ENCODE peak calls at places on chromosomes 6 and 20, in six cellular contexts. H is B cell; K is T-helper 2 cell; O is CD8-positive, alpha-beta T cell; V is naive thymus-derived CD8-positive, alpha-beta T cell; J is stimulated activated CD4-positive, alpha-beta T cell treated with anti-CD3 and anti-CD28 coated beads, Interleukin-2, amount 100 ng/mL, for 48 hours. D is an unnamed sample.

GRCh38 chr6:20722442-20722841 is 188.2 kb downstream of the CDKAL1 start:
- DNase-seq in J (no peak), K (no peak), H (no peak), O (no peak), V (no peak), D (no peak)

GRCh38 chr20:4728121-4728520 is 6.4 kb downstream of the PRND start:
- DNase-seq in K (no peak), V (no peak), O (no peak), H (no peak), J (no peak), D (no peak)

GRCh38 chr20:19384940-19385339 is 172.5 kb downstream of the SLC24A3 start:
- DNase-seq in O (no peak), V (no peak), J (no peak), K (no peak), H (no peak), D (no peak)

GRCh38 chr6:44034391-44034861 is 92.8 kb downstream of the MRPL14 start:
- DNase-seq in H (no peak), J (no peak), O (no peak), V (no peak), K (no peak), D (no peak)

GRCh38 chr6:11212625-11213024 is 19.8 kb downstream of the NEDD9 start:
- DNase-seq in H (no peak), O (no peak), J (no peak), K (no peak), V (no peak), D (no peak)

GRCh38 chr20:34995192-34995591 is 39.5 kb downstream of the MYH7B start:
- DNase-seq in H (no peak), J (no peak), K (no peak), V (no peak), O (no peak), D (no peak)

GRCh38 chr6:148146717-148147116 is 195.9 kb upstream of the SASH1 start:
- DNase-seq in H (no peak), J (peak), K (peak), V (peak), O (peak), D (peak)

GRCh38 chr6:127641905-127642304 is 64.9 kb downstream of the C6orf58 start:
- DNase-seq in J (no peak), H (peak), K (no peak), O (no peak), V (no peak), D (peak)

GRCh38 chr20:12570371-12570770 is 438.4 kb upstream of the SPTLC3 start:
- DNase-seq in V (no peak), O (no peak), K (no peak), H (no peak), J (no peak), D (peak)

GRCh38 chr6:84738996-84739865 is 25.2 kb downstream of the TBX18 start:
- DNase-seq in K (no peak), H (no peak), V (no peak), O (no peak), J (no peak), D (no peak)

GRCh38 chr6:148693882-148694484 is 52.8 kb upstream of the UST start:
- DNase-seq in V (peak), H (peak), O (no peak), K (no peak), J (no peak), D (peak)

GRCh38 chr6:119896806-119897205 is 547.2 kb upstream of the MAN1A1 start:
- DNase-seq in H (no peak), J (no peak), O (no peak), V (no peak), K (no peak), D (no peak)

GRCh38 chr20:36549942-36550796 is 8.8 kb downstream of the MYL9 start:
- DNase-seq in K (no peak), J (no peak), V (no peak), O (no peak), H (no peak), D (no peak)

GRCh38 chr6:105781905-105782304 is 304.2 kb upstream of the PRDM1 start:
- DNase-seq in H (no peak), J (no peak), K (no peak), O (no peak), V (no peak), D (no peak)

GRCh38 chr6:19668710-19669109 is 168.5 kb upstream of the ID4 start:
- DNase-seq in V (no peak), O (no peak), K (no peak), H (no peak), J (no peak), D (no peak)

GRCh38 chr6:3211681-3212080 is 15.8 kb downstream of the TUBB2B start:
- DNase-seq in J (no peak), K (no peak), H (no peak), O (no peak), V (no peak), D (no peak)

GRCh38 chr6:137106183-137106582 is 61.4 kb upstream of the IL20RA start:
- DNase-seq in O (no peak), V (no peak), H (peak), K (no peak), J (no peak), D (no peak)

GRCh38 chr20:35511814-35512420 is 17.5 kb downstream of the C20orf173 start:
- DNase-seq in O (no peak), H (no peak), V (no peak), J (no peak), K (no peak), D (peak)

GRCh38 chr6:125593746-125594145 is 155.7 kb upstream of the HEY2 start:
- DNase-seq in O (no peak), H (no peak), V (no peak), K (no peak), J (no peak), D (no peak)

GRCh38 chr6:141359953-141360352 is 772.8 kb upstream of the GJE1 start:
- DNase-seq in K (no peak), O (no peak), H (no peak), V (no peak), J (no peak), D (no peak)

GRCh38 chr6:161434331-161434730 is 160.5 kb upstream of the AGPAT4 start:
- DNase-seq in H (no peak), V (no peak), O (no peak), J (no peak), K (no peak), D (no peak)

GRCh38 chr6:110055387-110055735 is 77.2 kb downstream of the GPR6 start:
- DNase-seq in J (no peak), H (no peak), K (no peak), V (no peak), O (no peak), D (no peak)

GRCh38 chr20:37071481-37071911 is 24.3 kb downstream of the RBL1 start:
- DNase-seq in O (peak), J (peak), H (no peak), K (no peak), V (peak), D (peak)

GRCh38 chr6:39824030-39824926 is 32.1 kb downstream of the DAAM2 start:
- DNase-seq in V (no peak), K (no peak), H (no peak), J (no peak), O (no peak), D (no peak)

GRCh38 chr6:151370509-151371078 is 20.8 kb downstream of the ZBTB2 start:
- DNase-seq in H (no peak), V (no peak), K (no peak), J (no peak), O (no peak), D (peak)

GRCh38 chr6:1348675-1349074 is 36.8 kb downstream of the FOXQ1 start:
- DNase-seq in K (no peak), H (no peak), V (no peak), O (no peak), J (no peak), D (no peak)

GRCh38 chr6:3850451-3851203 is 1.5 kb downstream of the FAM50B start:
- DNase-seq in V (no peak), K (peak), O (no peak), H (peak), J (peak), D (no peak)

GRCh38 chr6:24284006-24284405 is 73.9 kb downstream of the DCDC2 start:
- DNase-seq in H (no peak), O (no peak), J (no peak), K (no peak), V (no peak), D (no peak)

GRCh38 chr6:21902766-21903165 is 309.2 kb downstream of the SOX4 start:
- DNase-seq in V (no peak), J (no peak), O (no peak), H (no peak), K (no peak), D (no peak)

GRCh38 chr6:11318835-11319813 is 86.7 kb upstream of the NEDD9 start:
- DNase-seq in J (no peak), O (no peak), K (no peak), V (no peak), H (no peak), D (no peak)

GRCh38 chr6:157267109-157267611 is 56.2 kb downstream of the TMEM242 start:
- DNase-seq in H (no peak), O (no peak), J (no peak), K (no peak), V (no peak), D (no peak)

GRCh38 chr6:7431594-7432390 is 42.2 kb downstream of the RIOK1 start:
- DNase-seq in J (no peak), O (no peak), K (no peak), V (no peak), H (no peak), D (no peak)

GRCh38 chr20:45810191-45810590 is 2.3 kb upstream of the UBE2C start:
- DNase-seq in V (no peak), O (no peak), K (no peak), H (no peak), J (no peak), D (no peak)

GRCh38 chr6:73769976-73770375 is 74.0 kb downstream of the CD109 start:
- DNase-seq in K (no peak), O (no peak), V (no peak), J (no peak), H (no peak), D (no peak)

GRCh38 chr6:82025271-82025670 is 222.3 kb downstream of the IBTK start:
- DNase-seq in O (no peak), V (no peak), K (no peak), H (no peak), J (no peak), D (no peak)

GRCh38 chr6:30821862-30822784 is 62.2 kb upstream of the DDR1 start:
- DNase-seq in J (no peak), V (no peak), K (no peak), H (peak), O (no peak), D (no peak)

GRCh38 chr6:103081126-103081525 is 1687.6 kb downstream of the GRIK2 start:
- DNase-seq in V (no peak), H (no peak), J (no peak), K (no peak), O (no peak), D (no peak)

GRCh38 chr6:160972111-160972510 is 19.5 kb upstream of the MAP3K4 start:
- DNase-seq in K (no peak), J (no peak), H (no peak), O (no peak), V (no peak), D (no peak)

GRCh38 chr6:140208286-140208685 is 833.8 kb upstream of the CITED2 start:
- DNase-seq in H (no peak), J (no peak), V (no peak), O (no peak), K (no peak), D (no peak)

GRCh38 chr6:35048631-35049083 is 92.5 kb downstream of the TCP11 start:
- DNase-seq in K (no peak), V (peak), H (peak), O (peak), J (no peak), D (no peak)

D was measured in Caki2.